ENCODE peak calls at places on chromosome 17, in four cellular contexts. N is fibroblast of villous mesenchyme, Z is SK-MEL-5, L is AG04450. V is an unnamed sample.
A peak's percentile ranks its signal among the peaks of the same experiment; 100 is the strongest.

GRCh38 chr17:15278381-15278780 is 13.3 kb upstream of the PMP22 start:
- DNase-seq in N (no peak), Z (no peak), L (no peak), V (no peak)

GRCh38 chr17:37147301-37147812 is 198.6 kb downstream of the AATF start:
- DNase-seq in N (no peak), Z (no peak), L (no peak), V (no peak)

GRCh38 chr17:67053438-67054000 is 9.2 kb downstream of the CACNG1 start:
- DNase-seq in N (no peak), Z (no peak), L (no peak), V (no peak)

GRCh38 chr17:81403671-81404534 is 8.6 kb downstream of the BAHCC1 start:
- DNase-seq in N (peak; percentile 82), Z (no peak), L (no peak), V (peak; percentile 65)

GRCh38 chr17:4162775-4163498 is 19.9 kb downstream of the CYB5D2 start:
- DNase-seq in N (peak; percentile 97), Z (no peak), L (no peak), V (no peak)

GRCh38 chr17:2068101-2068518 is 13.2 kb downstream of the HIC1 start:
- DNase-seq in N (peak; percentile 94), Z (no peak), L (no peak), V (peak; percentile 80)

GRCh38 chr17:2101448-2102257 is 46.8 kb downstream of the HIC1 start:
- DNase-seq in N (peak; percentile 56), Z (no peak), L (no peak), V (no peak)

GRCh38 chr17:6608321-6608720 is 32.2 kb downstream of the KIAA0753 start:
- DNase-seq in N (no peak), Z (no peak), L (no peak), V (no peak)

GRCh38 chr17:72135546-72136325 is 14.9 kb downstream of the SOX9 start:
- DNase-seq in N (no peak), Z (no peak), L (no peak), V (no peak)

GRCh38 chr17:54172654-54173316 is 350.1 kb downstream of the KIF2B start:
- DNase-seq in N (peak; percentile 1), Z (peak; percentile 50), L (no peak), V (no peak)

GRCh38 chr17:35684046-35684802 is 47.2 kb upstream of the RASL10B start:
- DNase-seq in N (peak; percentile 58), Z (no peak), L (peak; percentile 1), V (no peak)

GRCh38 chr17:14745541-14745940 is 444.7 kb downstream of the HS3ST3B1 start:
- DNase-seq in N (peak; percentile 15), Z (no peak), L (no peak), V (no peak)

GRCh38 chr17:48995871-48996695 is 1.1 kb upstream of the IGF2BP1 start:
- DNase-seq in N (peak; percentile 18), Z (peak; percentile 79), L (no peak), V (peak; percentile 58)

GRCh38 chr17:20216154-20216815 is 207.1 kb downstream of the SPECC1 start:
- DNase-seq in N (no peak), Z (no peak), L (no peak), V (no peak)

GRCh38 chr17:8563981-8564602 is 66.4 kb downstream of the MYH10 start:
- DNase-seq in N (peak; percentile 49), Z (no peak), L (peak; percentile 4), V (no peak)

GRCh38 chr17:1542316-1542715 is 20.3 kb downstream of the PITPNA start:
- DNase-seq in N (no peak), Z (no peak), L (no peak), V (no peak)

V was measured in hepatic stellate cell.